ENCODE peak calls at places on chromosomes 4 and X, in four cellular contexts. One of them, this sample, is unnamed.

GRCh38 chr4:112910109-112910736 is 139.2 kb upstream of the ANK2 start:
- DNase-seq in astrocyte of the spinal cord: peak; percentile 79
- DNase-seq in A549: no peak
- DNase-seq in fibroblast of the conjunctiva: peak; percentile 69
- DNase-seq in this sample: peak; percentile 11

GRCh38 chr4:911221-911751 is 20.8 kb downstream of the GAK start:
- DNase-seq in fibroblast of the conjunctiva: no peak
- DNase-seq in astrocyte of the spinal cord: no peak
- DNase-seq in A549: no peak
- DNase-seq in this sample: no peak

GRCh38 chr4:23368081-23368697 is 521.7 kb downstream of the PPARGC1A start:
- DNase-seq in A549: no peak
- DNase-seq in astrocyte of the spinal cord: no peak
- DNase-seq in fibroblast of the conjunctiva: no peak
- DNase-seq in this sample: peak; percentile 80

GRCh38 chrX:69324851-69325250 is 159.6 kb upstream of the PJA1 start:
- DNase-seq in A549: no peak
- DNase-seq in fibroblast of the conjunctiva: no peak
- DNase-seq in astrocyte of the spinal cord: no peak
- DNase-seq in this sample: no peak

GRCh38 chr4:113695328-113696169 is 66.0 kb downstream of the CAMK2D start:
- DNase-seq in astrocyte of the spinal cord: no peak
- DNase-seq in fibroblast of the conjunctiva: no peak
- DNase-seq in A549: no peak
- DNase-seq in this sample: no peak

GRCh38 chr4:184416913-184417734 is 57.2 kb downstream of the IRF2 start:
- DNase-seq in A549: no peak
- DNase-seq in fibroblast of the conjunctiva: no peak
- DNase-seq in astrocyte of the spinal cord: no peak
- DNase-seq in this sample: no peak

GRCh38 chr4:93475730-93476129 is 352.8 kb upstream of the ATOH1 start:
- DNase-seq in astrocyte of the spinal cord: no peak
- DNase-seq in fibroblast of the conjunctiva: no peak
- DNase-seq in A549: peak; percentile 1
- DNase-seq in this sample: no peak

GRCh38 chrX:11351375-11352295 is 58.4 kb downstream of the AMELX start:
- DNase-seq in A549: no peak
- DNase-seq in fibroblast of the conjunctiva: no peak
- DNase-seq in astrocyte of the spinal cord: peak; percentile 71
- DNase-seq in this sample: no peak

GRCh38 chr4:48862661-48863060 is 31.8 kb downstream of the OCIAD1 start:
- DNase-seq in fibroblast of the conjunctiva: no peak
- DNase-seq in A549: no peak
- DNase-seq in astrocyte of the spinal cord: no peak
- DNase-seq in this sample: no peak

GRCh38 chr4:27721193-27721592 is 860.6 kb downstream of the STIM2 start:
- DNase-seq in A549: no peak
- DNase-seq in astrocyte of the spinal cord: no peak
- DNase-seq in fibroblast of the conjunctiva: no peak
- DNase-seq in this sample: no peak

GRCh38 chr4:24535399-24535798 is 49.0 kb downstream of the DHX15 start:
- DNase-seq in A549: no peak
- DNase-seq in astrocyte of the spinal cord: no peak
- DNase-seq in fibroblast of the conjunctiva: no peak
- DNase-seq in this sample: no peak

GRCh38 chrX:101685923-101686322 is 26.3 kb upstream of the ARMCX2 start:
- DNase-seq in astrocyte of the spinal cord: peak; percentile 3
- DNase-seq in A549: no peak
- DNase-seq in fibroblast of the conjunctiva: no peak
- DNase-seq in this sample: peak; percentile 55

GRCh38 chr4:20046931-20047677 is 204.6 kb upstream of the SLIT2 start:
- DNase-seq in fibroblast of the conjunctiva: no peak
- DNase-seq in A549: no peak
- DNase-seq in astrocyte of the spinal cord: peak; percentile 31
- DNase-seq in this sample: no peak

GRCh38 chr4:152189451-152190179 is 346.3 kb downstream of the FBXW7 start:
- DNase-seq in fibroblast of the conjunctiva: no peak
- DNase-seq in astrocyte of the spinal cord: no peak
- DNase-seq in A549: no peak
- DNase-seq in this sample: no peak

GRCh38 chr4:112379306-112379705 is 82.1 kb downstream of the ALPK1 start:
- DNase-seq in fibroblast of the conjunctiva: no peak
- DNase-seq in astrocyte of the spinal cord: no peak
- DNase-seq in A549: no peak
- DNase-seq in this sample: peak; percentile 94

GRCh38 chrX:33336783-33337182 is 125.4 kb upstream of the DMD start:
- DNase-seq in fibroblast of the conjunctiva: no peak
- DNase-seq in astrocyte of the spinal cord: peak; percentile 8
- DNase-seq in A549: peak; percentile 6
- DNase-seq in this sample: peak; percentile 57

This sample was measured in neural progenitor cell.